ENCODE peak calls at places on chromosome 13, in six cellular contexts. One of them, this sample, is unnamed.

GRCh38 chr13:46134961-46135522 is 30.2 kb upstream of the CPB2 start:
- DNase-seq in ELR: no peak
- DNase-seq in sciatic nerve: no peak
- DNase-seq in HL-60: no peak
- DNase-seq in naive B cell: no peak
- DNase-seq in foreskin keratinocyte: peak
- DNase-seq in this sample: no peak

GRCh38 chr13:112249644-112250610 is 126.2 kb upstream of the SPACA7 start:
- DNase-seq in ELR: no peak
- DNase-seq in sciatic nerve: peak
- DNase-seq in naive B cell: no peak
- DNase-seq in HL-60: no peak
- DNase-seq in foreskin keratinocyte: no peak
- DNase-seq in this sample: no peak

GRCh38 chr13:23434431-23434830 is 929 bp upstream of the SACS start:
- DNase-seq in naive B cell: no peak
- DNase-seq in HL-60: no peak
- DNase-seq in ELR: no peak
- DNase-seq in sciatic nerve: no peak
- DNase-seq in foreskin keratinocyte: no peak
- DNase-seq in this sample: no peak

GRCh38 chr13:32501058-32501457 is 37.5 kb downstream of the N4BP2L2 start:
- DNase-seq in ELR: peak
- DNase-seq in foreskin keratinocyte: no peak
- DNase-seq in HL-60: no peak
- DNase-seq in sciatic nerve: no peak
- DNase-seq in naive B cell: no peak
- DNase-seq in this sample: no peak

GRCh38 chr13:57352114-57352513 is 185.1 kb downstream of the PRR20E start:
- DNase-seq in HL-60: no peak
- DNase-seq in foreskin keratinocyte: no peak
- DNase-seq in naive B cell: no peak
- DNase-seq in ELR: no peak
- DNase-seq in sciatic nerve: no peak
- DNase-seq in this sample: no peak

GRCh38 chr13:28753208-28753892 is 34.6 kb upstream of the SLC46A3 start:
- DNase-seq in foreskin keratinocyte: peak
- DNase-seq in ELR: peak
- DNase-seq in naive B cell: no peak
- DNase-seq in sciatic nerve: peak
- DNase-seq in HL-60: no peak
- DNase-seq in this sample: peak

GRCh38 chr13:40379186-40379585 is 287.3 kb downstream of the FOXO1 start:
- DNase-seq in ELR: no peak
- DNase-seq in sciatic nerve: no peak
- DNase-seq in naive B cell: no peak
- DNase-seq in HL-60: no peak
- DNase-seq in foreskin keratinocyte: no peak
- DNase-seq in this sample: no peak

GRCh38 chr13:60178327-60178726 is 14.6 kb upstream of the DIAPH3 start:
- DNase-seq in ELR: no peak
- DNase-seq in HL-60: no peak
- DNase-seq in naive B cell: no peak
- DNase-seq in foreskin keratinocyte: no peak
- DNase-seq in sciatic nerve: no peak
- DNase-seq in this sample: no peak

GRCh38 chr13:44181938-44182337 is 191.7 kb upstream of the SERP2 start:
- DNase-seq in ELR: peak
- DNase-seq in sciatic nerve: no peak
- DNase-seq in foreskin keratinocyte: peak
- DNase-seq in naive B cell: no peak
- DNase-seq in HL-60: no peak
- DNase-seq in this sample: no peak

GRCh38 chr13:57996717-57997116 is 365.2 kb downstream of the PCDH17 start:
- DNase-seq in sciatic nerve: no peak
- DNase-seq in HL-60: no peak
- DNase-seq in ELR: no peak
- DNase-seq in naive B cell: no peak
- DNase-seq in foreskin keratinocyte: peak
- DNase-seq in this sample: no peak

GRCh38 chr13:23928985-23929384 is 31.7 kb upstream of the C1QTNF9B start:
- DNase-seq in foreskin keratinocyte: peak
- DNase-seq in sciatic nerve: no peak
- DNase-seq in naive B cell: no peak
- DNase-seq in HL-60: no peak
- DNase-seq in ELR: peak
- DNase-seq in this sample: no peak

GRCh38 chr13:31908696-31909386 is 122.7 kb upstream of the FRY start:
- DNase-seq in foreskin keratinocyte: peak
- DNase-seq in ELR: no peak
- DNase-seq in naive B cell: no peak
- DNase-seq in sciatic nerve: no peak
- DNase-seq in HL-60: peak
- DNase-seq in this sample: peak

GRCh38 chr13:50359779-50360178 is 344.5 kb downstream of the KCNRG start:
- DNase-seq in foreskin keratinocyte: no peak
- DNase-seq in HL-60: no peak
- DNase-seq in sciatic nerve: no peak
- DNase-seq in ELR: no peak
- DNase-seq in naive B cell: no peak
- DNase-seq in this sample: no peak

GRCh38 chr13:75061909-75062308 is 420.1 kb downstream of the TBC1D4 start:
- DNase-seq in sciatic nerve: no peak
- DNase-seq in HL-60: no peak
- DNase-seq in ELR: peak
- DNase-seq in naive B cell: no peak
- DNase-seq in foreskin keratinocyte: no peak
- DNase-seq in this sample: no peak

GRCh38 chr13:50529154-50529882 is 314.2 kb downstream of the DLEU7 start:
- DNase-seq in ELR: no peak
- DNase-seq in sciatic nerve: peak
- DNase-seq in naive B cell: no peak
- DNase-seq in foreskin keratinocyte: peak
- DNase-seq in HL-60: no peak
- DNase-seq in this sample: no peak

GRCh38 chr13:34654203-34654602 is 287.9 kb upstream of the NBEA start:
- DNase-seq in sciatic nerve: no peak
- DNase-seq in naive B cell: no peak
- DNase-seq in HL-60: no peak
- DNase-seq in foreskin keratinocyte: no peak
- DNase-seq in ELR: no peak
- DNase-seq in this sample: no peak

GRCh38 chr13:93234459-93234858 is 7.9 kb downstream of the GPC6 start:
- DNase-seq in foreskin keratinocyte: no peak
- DNase-seq in HL-60: no peak
- DNase-seq in sciatic nerve: no peak
- DNase-seq in naive B cell: no peak
- DNase-seq in ELR: no peak
- DNase-seq in this sample: no peak

GRCh38 chr13:98858206-98858605 is 105.7 kb upstream of the SLC15A1 start:
- DNase-seq in HL-60: no peak
- DNase-seq in sciatic nerve: no peak
- DNase-seq in naive B cell: no peak
- DNase-seq in ELR: no peak
- DNase-seq in foreskin keratinocyte: no peak
- DNase-seq in this sample: no peak

GRCh38 chr13:29508130-29508873 is 87.2 kb downstream of the SLC7A1 start:
- DNase-seq in sciatic nerve: peak
- DNase-seq in foreskin keratinocyte: peak
- DNase-seq in HL-60: peak
- DNase-seq in ELR: peak
- DNase-seq in naive B cell: peak
- DNase-seq in this sample: peak

GRCh38 chr13:77136902-77137420 is 110.0 kb upstream of the FBXL3 start:
- DNase-seq in HL-60: no peak
- DNase-seq in sciatic nerve: no peak
- DNase-seq in foreskin keratinocyte: no peak
- DNase-seq in naive B cell: no peak
- DNase-seq in ELR: peak
- DNase-seq in this sample: no peak

GRCh38 chr13:113122571-113123225 is at the start of gene F10:
- DNase-seq in sciatic nerve: peak
- DNase-seq in HL-60: no peak
- DNase-seq in ELR: peak
- DNase-seq in naive B cell: no peak
- DNase-seq in foreskin keratinocyte: no peak
- DNase-seq in this sample: no peak

GRCh38 chr13:33316890-33317289 is 31.3 kb upstream of the STARD13 start:
- DNase-seq in ELR: peak
- DNase-seq in HL-60: no peak
- DNase-seq in foreskin keratinocyte: peak
- DNase-seq in naive B cell: no peak
- DNase-seq in sciatic nerve: no peak
- DNase-seq in this sample: no peak

GRCh38 chr13:110869231-110869804 is 45.6 kb downstream of the ANKRD10 start:
- DNase-seq in foreskin keratinocyte: no peak
- DNase-seq in naive B cell: no peak
- DNase-seq in HL-60: no peak
- DNase-seq in ELR: peak
- DNase-seq in sciatic nerve: no peak
- DNase-seq in this sample: no peak

GRCh38 chr13:24097667-24098066 is 62.9 kb upstream of the SPATA13 start:
- DNase-seq in HL-60: no peak
- DNase-seq in foreskin keratinocyte: no peak
- DNase-seq in naive B cell: no peak
- DNase-seq in ELR: no peak
- DNase-seq in sciatic nerve: no peak
- DNase-seq in this sample: no peak

GRCh38 chr13:62139597-62139996 is 723.9 kb upstream of the PCDH20 start:
- DNase-seq in naive B cell: no peak
- DNase-seq in foreskin keratinocyte: no peak
- DNase-seq in ELR: no peak
- DNase-seq in sciatic nerve: no peak
- DNase-seq in HL-60: no peak
- DNase-seq in this sample: no peak

GRCh38 chr13:23554000-23554399 is 16.2 kb upstream of the TNFRSF19 start:
- DNase-seq in naive B cell: no peak
- DNase-seq in ELR: peak
- DNase-seq in sciatic nerve: no peak
- DNase-seq in HL-60: no peak
- DNase-seq in foreskin keratinocyte: peak
- DNase-seq in this sample: no peak

GRCh38 chr13:40192516-40193257 is 473.8 kb downstream of the FOXO1 start:
- DNase-seq in sciatic nerve: no peak
- DNase-seq in foreskin keratinocyte: no peak
- DNase-seq in naive B cell: no peak
- DNase-seq in ELR: no peak
- DNase-seq in HL-60: no peak
- DNase-seq in this sample: no peak

This sample was measured in AML-193.